ENCODE peak calls at places on chromosomes 13 and 19, in ten cellular contexts. One of them, this sample, is unnamed.

GRCh38 chr13:51957377-51958216 is 53.7 kb downstream of the ATP7B start:
- DNase-seq in PC-3: no peak
- DNase-seq in spleen: no peak
- DNase-seq in A549: no peak
- DNase-seq in tibial nerve: no peak
- DNase-seq in A673: no peak
- DNase-seq in CD8-positive, alpha-beta memory T cell: no peak
- DNase-seq in adrenal gland: no peak
- DNase-seq in H1: no peak
- DNase-seq in heart left ventricle: no peak
- DNase-seq in this sample: no peak

GRCh38 chr13:84684804-84685203 is 802.5 kb upstream of the SLITRK1 start:
- DNase-seq in PC-3: peak; percentile 36
- DNase-seq in spleen: no peak
- DNase-seq in A549: no peak
- DNase-seq in tibial nerve: no peak
- DNase-seq in A673: no peak
- DNase-seq in CD8-positive, alpha-beta memory T cell: no peak
- DNase-seq in adrenal gland: no peak
- DNase-seq in H1: no peak
- DNase-seq in heart left ventricle: no peak
- DNase-seq in this sample: no peak

GRCh38 chr19:10293637-10294367 is 4.0 kb downstream of the ICAM5 start:
- DNase-seq in PC-3: no peak
- DNase-seq in spleen: no peak
- DNase-seq in A549: no peak
- DNase-seq in tibial nerve: no peak
- DNase-seq in A673: no peak
- DNase-seq in CD8-positive, alpha-beta memory T cell: no peak
- DNase-seq in adrenal gland: no peak
- DNase-seq in H1: no peak
- DNase-seq in heart left ventricle: no peak
- DNase-seq in this sample: no peak

GRCh38 chr19:46376241-46377153 is 29.6 kb downstream of the PPP5C start:
- DNase-seq in PC-3: no peak
- DNase-seq in spleen: no peak
- DNase-seq in A549: no peak
- DNase-seq in tibial nerve: no peak
- DNase-seq in A673: no peak
- DNase-seq in CD8-positive, alpha-beta memory T cell: no peak
- DNase-seq in adrenal gland: peak; percentile 19
- DNase-seq in H1: no peak
- DNase-seq in heart left ventricle: no peak
- DNase-seq in this sample: no peak

GRCh38 chr13:46812398-46812797 is 15.4 kb upstream of the ESD start:
- DNase-seq in PC-3: no peak
- DNase-seq in spleen: no peak
- DNase-seq in A549: no peak
- DNase-seq in tibial nerve: no peak
- DNase-seq in A673: no peak
- DNase-seq in CD8-positive, alpha-beta memory T cell: no peak
- DNase-seq in adrenal gland: no peak
- DNase-seq in H1: no peak
- DNase-seq in heart left ventricle: no peak
- DNase-seq in this sample: no peak

GRCh38 chr13:33994826-33995502 is 177.0 kb downstream of the RFC3 start:
- DNase-seq in PC-3: no peak
- DNase-seq in spleen: no peak
- DNase-seq in A549: no peak
- DNase-seq in tibial nerve: no peak
- DNase-seq in A673: no peak
- DNase-seq in CD8-positive, alpha-beta memory T cell: no peak
- DNase-seq in adrenal gland: no peak
- DNase-seq in H1: no peak
- DNase-seq in heart left ventricle: no peak
- DNase-seq in this sample: no peak

GRCh38 chr13:59459972-59460371 is 703.8 kb downstream of the DIAPH3 start:
- DNase-seq in PC-3: peak; percentile 7
- DNase-seq in spleen: no peak
- DNase-seq in A549: no peak
- DNase-seq in tibial nerve: no peak
- DNase-seq in A673: peak; percentile 36
- DNase-seq in CD8-positive, alpha-beta memory T cell: no peak
- DNase-seq in adrenal gland: no peak
- DNase-seq in H1: no peak
- DNase-seq in heart left ventricle: no peak
- DNase-seq in this sample: no peak

GRCh38 chr19:46365561-46365960 is 18.7 kb downstream of the PPP5C start:
- DNase-seq in PC-3: no peak
- DNase-seq in spleen: no peak
- DNase-seq in A549: no peak
- DNase-seq in tibial nerve: no peak
- DNase-seq in A673: no peak
- DNase-seq in CD8-positive, alpha-beta memory T cell: no peak
- DNase-seq in adrenal gland: peak; percentile 9
- DNase-seq in H1: no peak
- DNase-seq in heart left ventricle: no peak
- DNase-seq in this sample: no peak

GRCh38 chr13:67145950-67146349 is 84.2 kb downstream of the PCDH9 start:
- DNase-seq in PC-3: no peak
- DNase-seq in spleen: no peak
- DNase-seq in A549: no peak
- DNase-seq in tibial nerve: no peak
- DNase-seq in A673: no peak
- DNase-seq in CD8-positive, alpha-beta memory T cell: no peak
- DNase-seq in adrenal gland: no peak
- DNase-seq in H1: no peak
- DNase-seq in heart left ventricle: no peak
- DNase-seq in this sample: no peak

GRCh38 chr13:45718063-45718462 is 15.9 kb downstream of the CBY2 start:
- DNase-seq in PC-3: peak; percentile 41
- DNase-seq in spleen: no peak
- DNase-seq in A549: peak; percentile 24
- DNase-seq in tibial nerve: no peak
- DNase-seq in A673: peak; percentile 60
- DNase-seq in CD8-positive, alpha-beta memory T cell: no peak
- DNase-seq in adrenal gland: no peak
- DNase-seq in H1: no peak
- DNase-seq in heart left ventricle: no peak
- DNase-seq in this sample: no peak

GRCh38 chr13:112444001-112444311 is 67.8 kb downstream of the SPACA7 start:
- DNase-seq in PC-3: peak; percentile 72
- DNase-seq in spleen: peak; percentile 78
- DNase-seq in A549: peak; percentile 50
- DNase-seq in tibial nerve: peak; percentile 55
- DNase-seq in A673: peak; percentile 73
- DNase-seq in CD8-positive, alpha-beta memory T cell: no peak
- DNase-seq in adrenal gland: peak; percentile 75
- DNase-seq in H1: peak; percentile 64
- DNase-seq in heart left ventricle: peak; percentile 52
- DNase-seq in this sample: peak; percentile 69

GRCh38 chr13:51453308-51453958 is 597 bp upstream of the INTS6 start:
- DNase-seq in PC-3: no peak
- DNase-seq in spleen: peak; percentile 97
- DNase-seq in A549: no peak
- DNase-seq in tibial nerve: peak; percentile 71
- DNase-seq in A673: peak; percentile 78
- DNase-seq in CD8-positive, alpha-beta memory T cell: peak; percentile 71
- DNase-seq in adrenal gland: peak; percentile 84
- DNase-seq in H1: no peak
- DNase-seq in heart left ventricle: peak; percentile 86
- DNase-seq in this sample: peak; percentile 79

DNA sequence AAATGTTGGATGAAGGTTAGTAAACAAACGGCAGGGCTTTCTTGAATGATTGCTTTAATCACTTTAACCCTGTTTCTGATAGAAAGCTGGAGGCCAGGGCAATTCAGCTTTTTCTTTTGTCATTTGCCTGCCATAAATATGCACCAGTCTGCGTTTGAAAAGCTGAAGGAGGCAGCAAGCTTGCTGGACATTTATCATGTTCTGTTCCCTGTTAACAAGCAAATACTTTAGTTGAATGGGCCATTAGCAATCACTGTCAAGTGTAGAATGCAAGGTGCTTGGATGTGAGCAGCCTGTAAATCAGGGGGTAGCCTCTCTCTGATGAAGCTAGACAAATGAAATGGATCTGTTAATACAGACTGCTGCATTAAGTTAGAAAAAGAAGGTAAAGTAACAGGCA is 7.7 kb downstream of the EFNB2 start:
- DNase-seq in PC-3: no peak
- DNase-seq in spleen: no peak
- DNase-seq in A549: no peak
- DNase-seq in tibial nerve: no peak
- DNase-seq in A673: no peak
- DNase-seq in CD8-positive, alpha-beta memory T cell: no peak
- DNase-seq in adrenal gland: no peak
- DNase-seq in H1: no peak
- DNase-seq in heart left ventricle: no peak
- DNase-seq in this sample: no peak
- H3K4me1 ChIP-seq in PC-3: peaks cover 40% of the 10 kb centered on the region
- H3K4me1 ChIP-seq in spleen: peaks cover 8% of the 10 kb centered on the region
- H3K4me1 ChIP-seq in A549: no peaks in the 10 kb centered on the region
- H3K4me1 ChIP-seq in tibial nerve: peaks cover 7% of the 10 kb centered on the region
- H3K4me1 ChIP-seq in A673: no peaks in the 10 kb centered on the region
- H3K4me1 ChIP-seq in CD8-positive, alpha-beta memory T cell: peaks cover 5% of the 10 kb centered on the region
- H3K4me1 ChIP-seq in adrenal gland: peaks cover 11% of the 10 kb centered on the region
- H3K4me1 ChIP-seq in H1: peaks cover 19% of the 10 kb centered on the region
- H3K4me1 ChIP-seq in heart left ventricle: peaks cover 34% of the 10 kb centered on the region
- H3K4me1 ChIP-seq in this sample: peaks cover 8% of the 10 kb centered on the region

DNA sequence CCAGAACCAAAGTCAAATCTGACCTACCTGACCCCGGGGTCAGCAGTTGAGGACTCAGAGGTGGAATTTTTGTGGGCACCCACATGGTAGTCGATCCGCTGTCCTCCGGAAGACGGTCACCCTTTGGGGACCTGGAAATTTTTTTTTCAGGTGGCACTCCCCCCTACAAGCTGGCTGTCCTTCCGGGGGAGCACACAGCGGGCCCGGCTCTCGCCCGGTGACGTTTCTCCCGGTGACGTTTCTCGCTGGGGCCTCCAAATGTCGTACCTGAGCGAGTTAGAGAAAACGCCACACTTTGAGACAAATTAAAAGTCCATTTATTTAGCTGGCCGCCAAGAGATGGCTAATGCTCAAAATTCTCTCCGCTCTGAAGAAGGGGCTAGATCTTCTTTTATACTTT is 48.8 kb downstream of the ZFP14 start:
- DNase-seq in PC-3: no peak
- DNase-seq in spleen: no peak
- DNase-seq in A549: no peak
- DNase-seq in tibial nerve: no peak
- DNase-seq in A673: no peak
- DNase-seq in CD8-positive, alpha-beta memory T cell: no peak
- DNase-seq in adrenal gland: no peak
- DNase-seq in H1: no peak
- DNase-seq in heart left ventricle: no peak
- DNase-seq in this sample: no peak
- H3K4me3 ChIP-seq in PC-3: no peak overlapping the region
- H3K4me3 ChIP-seq in spleen: no peak overlapping the region
- H3K4me3 ChIP-seq in A549: no peak overlapping the region
- H3K4me3 ChIP-seq in tibial nerve: no peak overlapping the region
- H3K4me3 ChIP-seq in A673: peak overlapping the region; percentile 88
- H3K4me3 ChIP-seq in CD8-positive, alpha-beta memory T cell: no peak overlapping the region
- H3K4me3 ChIP-seq in adrenal gland: no peak overlapping the region
- H3K4me3 ChIP-seq in H1: peak overlapping the region; percentile 77
- H3K4me3 ChIP-seq in heart left ventricle: no peak overlapping the region
- H3K4me3 ChIP-seq in this sample: no peak overlapping the region

GRCh38 chr13:110320645-110321044 is 13.6 kb downstream of the COL4A2 start:
- DNase-seq in PC-3: no peak
- DNase-seq in spleen: no peak
- DNase-seq in A549: no peak
- DNase-seq in tibial nerve: no peak
- DNase-seq in A673: no peak
- DNase-seq in CD8-positive, alpha-beta memory T cell: no peak
- DNase-seq in adrenal gland: no peak
- DNase-seq in H1: no peak
- DNase-seq in heart left ventricle: no peak
- DNase-seq in this sample: no peak
- H3K4me1 ChIP-seq in PC-3: peaks cover 37% of the 10 kb centered on the region
- H3K4me1 ChIP-seq in spleen: peaks cover 34% of the 10 kb centered on the region
- H3K4me1 ChIP-seq in A549: peaks cover 62% of the 10 kb centered on the region
- H3K4me1 ChIP-seq in tibial nerve: peaks cover 49% of the 10 kb centered on the region
- H3K4me1 ChIP-seq in A673: peaks cover 79% of the 10 kb centered on the region
- H3K4me1 ChIP-seq in CD8-positive, alpha-beta memory T cell: no peaks in the 10 kb centered on the region
- H3K4me1 ChIP-seq in adrenal gland: no peaks in the 10 kb centered on the region
- H3K4me1 ChIP-seq in H1: peaks cover 12% of the 10 kb centered on the region
- H3K4me1 ChIP-seq in heart left ventricle: peaks cover 100% of the 10 kb centered on the region
- H3K4me1 ChIP-seq in this sample: peaks cover 44% of the 10 kb centered on the region

GRCh38 chr19:41325947-41326706 is 16.2 kb downstream of the CCDC97 start:
- DNase-seq in PC-3: peak; percentile 42
- DNase-seq in spleen: peak; percentile 89
- DNase-seq in A549: no peak
- DNase-seq in tibial nerve: no peak
- DNase-seq in A673: no peak
- DNase-seq in CD8-positive, alpha-beta memory T cell: no peak
- DNase-seq in adrenal gland: no peak
- DNase-seq in H1: no peak
- DNase-seq in heart left ventricle: peak; percentile 49
- DNase-seq in this sample: no peak
- H3K4me3 ChIP-seq in PC-3: peak overlapping the region; percentile 34
- H3K4me3 ChIP-seq in spleen: peak overlapping the region; percentile 34
- H3K4me3 ChIP-seq in A549: no peak overlapping the region
- H3K4me3 ChIP-seq in tibial nerve: peak overlapping the region; percentile 33
- H3K4me3 ChIP-seq in A673: no peak overlapping the region
- H3K4me3 ChIP-seq in CD8-positive, alpha-beta memory T cell: no peak overlapping the region
- H3K4me3 ChIP-seq in adrenal gland: no peak overlapping the region
- H3K4me3 ChIP-seq in H1: peak overlapping the region; percentile 43
- H3K4me3 ChIP-seq in heart left ventricle: peak overlapping the region; percentile 48
- H3K4me3 ChIP-seq in this sample: peak overlapping the region; percentile 2

DNA sequence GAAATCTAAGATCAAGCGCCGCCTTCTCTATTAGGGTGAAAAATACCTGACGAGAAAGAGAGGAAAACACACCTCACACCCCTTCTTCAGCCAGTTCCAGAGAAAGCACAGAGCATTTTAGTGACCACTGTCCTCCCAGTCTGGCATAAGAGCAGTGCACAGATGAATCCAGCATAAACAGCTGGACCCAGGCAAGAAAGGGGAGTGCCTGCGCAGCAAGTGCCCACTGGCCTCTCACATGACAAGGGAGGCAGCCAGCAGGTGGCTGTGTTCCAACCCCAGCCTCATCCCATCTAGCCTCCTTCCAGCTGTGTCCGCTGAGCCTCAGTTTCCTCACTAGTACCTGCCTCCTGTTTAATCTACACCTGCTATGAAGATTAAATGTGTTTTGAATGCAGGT is 8.0 kb downstream of the MED26 start:
- DNase-seq in PC-3: no peak
- DNase-seq in spleen: no peak
- DNase-seq in A549: no peak
- DNase-seq in tibial nerve: no peak
- DNase-seq in A673: no peak
- DNase-seq in CD8-positive, alpha-beta memory T cell: no peak
- DNase-seq in adrenal gland: no peak
- DNase-seq in H1: no peak
- DNase-seq in heart left ventricle: no peak
- DNase-seq in this sample: no peak
- H3K4me1 ChIP-seq in PC-3: peaks cover 2% of the 10 kb centered on the region
- H3K4me1 ChIP-seq in spleen: peaks cover 99% of the 10 kb centered on the region
- H3K4me1 ChIP-seq in A549: no peaks in the 10 kb centered on the region
- H3K4me1 ChIP-seq in tibial nerve: peaks cover 6% of the 10 kb centered on the region
- H3K4me1 ChIP-seq in A673: no peaks in the 10 kb centered on the region
- H3K4me1 ChIP-seq in CD8-positive, alpha-beta memory T cell: peaks cover 50% of the 10 kb centered on the region
- H3K4me1 ChIP-seq in adrenal gland: peaks cover 33% of the 10 kb centered on the region
- H3K4me1 ChIP-seq in H1: peaks cover 4% of the 10 kb centered on the region
- H3K4me1 ChIP-seq in heart left ventricle: peaks cover 64% of the 10 kb centered on the region
- H3K4me1 ChIP-seq in this sample: peaks cover 33% of the 10 kb centered on the region